ENCODE peak calls at places on chromosomes 1 and 21, in nine cellular contexts. One of them, this sample, is unnamed.

GRCh38 chr21:33380483-33380998 is 22.7 kb upstream of the IFNGR2 start:
- DNase-seq in CD8-positive, alpha-beta memory T cell: peak; percentile 69
- DNase-seq in small intestine: peak; percentile 96
- DNase-seq in thoracic aorta: peak; percentile 93
- DNase-seq in ovary: peak; percentile 80
- DNase-seq in cardiac fibroblast: peak; percentile 97
- DNase-seq in AG09309: peak; percentile 89
- DNase-seq in OCI-LY7: peak; percentile 71
- DNase-seq in suprapubic skin: peak; percentile 93
- DNase-seq in this sample: no peak

GRCh38 chr21:25518491-25518911 is 88.8 kb downstream of the MRPL39 start:
- DNase-seq in CD8-positive, alpha-beta memory T cell: no peak
- DNase-seq in small intestine: no peak
- DNase-seq in thoracic aorta: no peak
- DNase-seq in ovary: no peak
- DNase-seq in cardiac fibroblast: no peak
- DNase-seq in AG09309: no peak
- DNase-seq in OCI-LY7: no peak
- DNase-seq in suprapubic skin: no peak
- DNase-seq in this sample: no peak

GRCh38 chr1:1431845-1432565 is 3.5 kb upstream of the VWA1 start:
- DNase-seq in CD8-positive, alpha-beta memory T cell: no peak
- DNase-seq in small intestine: no peak
- DNase-seq in thoracic aorta: no peak
- DNase-seq in ovary: peak; percentile 63
- DNase-seq in cardiac fibroblast: peak; percentile 54
- DNase-seq in AG09309: no peak
- DNase-seq in OCI-LY7: no peak
- DNase-seq in suprapubic skin: no peak
- DNase-seq in this sample: no peak

GRCh38 chr1:91609571-91609970 is 108.9 kb downstream of the CDC7 start:
- DNase-seq in CD8-positive, alpha-beta memory T cell: no peak
- DNase-seq in small intestine: no peak
- DNase-seq in thoracic aorta: no peak
- DNase-seq in ovary: no peak
- DNase-seq in cardiac fibroblast: peak; percentile 18
- DNase-seq in AG09309: no peak
- DNase-seq in OCI-LY7: no peak
- DNase-seq in suprapubic skin: no peak
- DNase-seq in this sample: no peak

GRCh38 chr1:13543927-13544556 is 30.2 kb upstream of the LRRC38 start:
- DNase-seq in CD8-positive, alpha-beta memory T cell: no peak
- DNase-seq in small intestine: peak; percentile 4
- DNase-seq in thoracic aorta: no peak
- DNase-seq in ovary: peak; percentile 22
- DNase-seq in cardiac fibroblast: peak; percentile 23
- DNase-seq in AG09309: no peak
- DNase-seq in OCI-LY7: no peak
- DNase-seq in suprapubic skin: peak; percentile 79
- DNase-seq in this sample: no peak

GRCh38 chr1:169051171-169051570 is 55.3 kb upstream of the ATP1B1 start:
- DNase-seq in CD8-positive, alpha-beta memory T cell: no peak
- DNase-seq in small intestine: peak; percentile 83
- DNase-seq in thoracic aorta: no peak
- DNase-seq in ovary: no peak
- DNase-seq in cardiac fibroblast: no peak
- DNase-seq in AG09309: no peak
- DNase-seq in OCI-LY7: no peak
- DNase-seq in suprapubic skin: no peak
- DNase-seq in this sample: no peak

GRCh38 chr1:241640867-241641542 is 836 bp upstream of the CHML start:
- DNase-seq in CD8-positive, alpha-beta memory T cell: no peak
- DNase-seq in small intestine: peak; percentile 37
- DNase-seq in thoracic aorta: no peak
- DNase-seq in ovary: no peak
- DNase-seq in cardiac fibroblast: no peak
- DNase-seq in AG09309: no peak
- DNase-seq in OCI-LY7: peak; percentile 10
- DNase-seq in suprapubic skin: no peak
- DNase-seq in this sample: no peak

GRCh38 chr1:159996653-159997052 is 35.1 kb downstream of the PIGM start:
- DNase-seq in CD8-positive, alpha-beta memory T cell: no peak
- DNase-seq in small intestine: no peak
- DNase-seq in thoracic aorta: no peak
- DNase-seq in ovary: no peak
- DNase-seq in cardiac fibroblast: peak; percentile 79
- DNase-seq in AG09309: peak; percentile 74
- DNase-seq in OCI-LY7: no peak
- DNase-seq in suprapubic skin: no peak
- DNase-seq in this sample: no peak

GRCh38 chr1:183522104-183522503 is 49.8 kb downstream of the SMG7 start:
- DNase-seq in CD8-positive, alpha-beta memory T cell: no peak
- DNase-seq in small intestine: no peak
- DNase-seq in thoracic aorta: no peak
- DNase-seq in ovary: no peak
- DNase-seq in cardiac fibroblast: no peak
- DNase-seq in AG09309: no peak
- DNase-seq in OCI-LY7: no peak
- DNase-seq in suprapubic skin: no peak
- DNase-seq in this sample: no peak

GRCh38 chr1:153545067-153546055 is at the start of gene S100A4:
- DNase-seq in CD8-positive, alpha-beta memory T cell: peak; percentile 78
- DNase-seq in small intestine: peak; percentile 98
- DNase-seq in thoracic aorta: peak; percentile 80
- DNase-seq in ovary: peak; percentile 83
- DNase-seq in cardiac fibroblast: peak; percentile 96
- DNase-seq in AG09309: peak; percentile 80
- DNase-seq in OCI-LY7: peak; percentile 73
- DNase-seq in suprapubic skin: peak; percentile 98
- DNase-seq in this sample: peak; percentile 94

GRCh38 chr21:39182484-39183271 is 573 bp downstream of the PSMG1 start:
- DNase-seq in CD8-positive, alpha-beta memory T cell: no peak
- DNase-seq in small intestine: peak; percentile 43
- DNase-seq in thoracic aorta: no peak
- DNase-seq in ovary: peak; percentile 29
- DNase-seq in cardiac fibroblast: peak; percentile 23
- DNase-seq in AG09309: no peak
- DNase-seq in OCI-LY7: no peak
- DNase-seq in suprapubic skin: no peak
- DNase-seq in this sample: no peak

DNA sequence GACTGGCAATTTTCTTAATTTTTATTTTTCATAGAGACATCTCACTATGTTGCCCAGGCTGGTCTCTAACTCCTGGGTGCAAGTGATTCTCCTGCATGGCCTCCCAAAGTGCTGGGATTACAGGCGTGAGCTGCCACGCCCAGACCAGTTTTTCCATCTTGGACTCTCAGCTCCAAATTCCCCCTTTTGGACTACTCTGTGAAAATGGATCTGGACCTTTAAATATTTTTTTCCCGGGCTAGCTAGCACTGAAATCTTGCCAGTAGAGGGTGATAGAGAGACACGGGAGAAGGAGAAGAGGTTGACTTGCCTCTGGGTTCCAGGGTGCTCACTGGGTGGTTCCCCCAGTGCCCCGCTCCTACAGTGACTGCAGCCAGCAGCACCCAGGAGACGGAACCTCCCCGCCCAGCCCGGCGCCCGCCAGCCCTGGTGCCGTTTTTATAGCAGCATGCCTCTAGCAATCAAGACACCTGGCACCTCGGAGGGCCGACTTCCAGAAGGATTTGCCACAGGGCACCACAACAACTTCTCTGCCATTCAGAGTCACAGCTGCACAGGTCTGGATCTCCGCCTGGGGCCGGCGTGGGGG is 34.7 kb upstream of the SCCPDH start:
- DNase-seq in CD8-positive, alpha-beta memory T cell: peak; percentile 33
- DNase-seq in small intestine: peak; percentile 93
- DNase-seq in thoracic aorta: no peak
- DNase-seq in ovary: peak; percentile 39
- DNase-seq in cardiac fibroblast: peak; percentile 77
- DNase-seq in AG09309: peak; percentile 40
- DNase-seq in OCI-LY7: peak; percentile 77
- DNase-seq in suprapubic skin: no peak
- DNase-seq in this sample: peak; percentile 48
- H3K4me3 ChIP-seq in CD8-positive, alpha-beta memory T cell: no peak overlapping the region
- H3K4me3 ChIP-seq in small intestine: peak overlapping the region; percentile 61
- H3K4me3 ChIP-seq in thoracic aorta: peak overlapping the region; percentile 54
- H3K4me3 ChIP-seq in ovary: peak overlapping the region; percentile 29
- H3K4me3 ChIP-seq in cardiac fibroblast: peak overlapping the region; percentile 46
- H3K4me3 ChIP-seq in AG09309: peak overlapping the region; percentile 42
- H3K4me3 ChIP-seq in OCI-LY7: no peak overlapping the region
- H3K4me3 ChIP-seq in suprapubic skin: peak overlapping the region; percentile 33
- H3K4me3 ChIP-seq in this sample: peak overlapping the region; percentile 5

GRCh38 chr21:35624896-35625295 is 435.4 kb downstream of the SETD4 start:
- DNase-seq in CD8-positive, alpha-beta memory T cell: no peak
- DNase-seq in small intestine: no peak
- DNase-seq in thoracic aorta: no peak
- DNase-seq in ovary: no peak
- DNase-seq in cardiac fibroblast: no peak
- DNase-seq in AG09309: no peak
- DNase-seq in OCI-LY7: no peak
- DNase-seq in suprapubic skin: no peak
- DNase-seq in this sample: no peak

GRCh38 chr21:35632711-35633110 is 427.6 kb downstream of the SETD4 start:
- DNase-seq in CD8-positive, alpha-beta memory T cell: no peak
- DNase-seq in small intestine: no peak
- DNase-seq in thoracic aorta: no peak
- DNase-seq in ovary: no peak
- DNase-seq in cardiac fibroblast: no peak
- DNase-seq in AG09309: no peak
- DNase-seq in OCI-LY7: no peak
- DNase-seq in suprapubic skin: no peak
- DNase-seq in this sample: no peak

GRCh38 chr21:35622612-35623011 is 437.7 kb downstream of the SETD4 start:
- DNase-seq in CD8-positive, alpha-beta memory T cell: no peak
- DNase-seq in small intestine: no peak
- DNase-seq in thoracic aorta: no peak
- DNase-seq in ovary: no peak
- DNase-seq in cardiac fibroblast: no peak
- DNase-seq in AG09309: no peak
- DNase-seq in OCI-LY7: no peak
- DNase-seq in suprapubic skin: no peak
- DNase-seq in this sample: no peak

GRCh38 chr21:35627462-35627861 is 432.9 kb downstream of the SETD4 start:
- DNase-seq in CD8-positive, alpha-beta memory T cell: no peak
- DNase-seq in small intestine: no peak
- DNase-seq in thoracic aorta: no peak
- DNase-seq in ovary: no peak
- DNase-seq in cardiac fibroblast: no peak
- DNase-seq in AG09309: no peak
- DNase-seq in OCI-LY7: no peak
- DNase-seq in suprapubic skin: no peak
- DNase-seq in this sample: no peak

DNA sequence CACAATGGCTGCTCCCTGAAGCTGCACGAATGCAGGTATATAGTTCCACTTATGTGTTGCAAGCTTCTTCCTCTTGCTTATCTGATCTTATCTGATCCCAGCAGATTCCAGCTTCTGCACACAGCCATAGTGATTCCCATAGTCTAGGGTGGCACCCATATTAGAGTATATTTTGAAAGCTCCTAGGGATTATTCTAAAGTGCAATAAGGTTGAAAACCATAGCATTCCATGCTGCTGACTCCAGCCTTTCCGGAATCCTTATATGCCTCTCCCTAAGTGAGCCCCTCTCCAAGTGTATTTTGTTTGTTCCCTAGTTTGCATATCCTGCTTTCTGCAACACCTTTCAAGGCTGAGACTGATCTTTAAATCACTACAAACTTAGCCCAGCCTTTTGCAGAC is 432.0 kb downstream of the SETD4 start:
- DNase-seq in CD8-positive, alpha-beta memory T cell: no peak
- DNase-seq in small intestine: no peak
- DNase-seq in thoracic aorta: no peak
- DNase-seq in ovary: no peak
- DNase-seq in cardiac fibroblast: no peak
- DNase-seq in AG09309: no peak
- DNase-seq in OCI-LY7: no peak
- DNase-seq in suprapubic skin: no peak
- DNase-seq in this sample: no peak
- H3K4me3 ChIP-seq in CD8-positive, alpha-beta memory T cell: no peak overlapping the region
- H3K4me3 ChIP-seq in small intestine: no peak overlapping the region
- H3K4me3 ChIP-seq in thoracic aorta: no peak overlapping the region
- H3K4me3 ChIP-seq in ovary: no peak overlapping the region
- H3K4me3 ChIP-seq in cardiac fibroblast: no peak overlapping the region
- H3K4me3 ChIP-seq in AG09309: no peak overlapping the region
- H3K4me3 ChIP-seq in OCI-LY7: no peak overlapping the region
- H3K4me3 ChIP-seq in suprapubic skin: no peak overlapping the region
- H3K4me3 ChIP-seq in this sample: no peak overlapping the region

GRCh38 chr1:64538389-64538788 is 68.5 kb downstream of the CACHD1 start:
- DNase-seq in CD8-positive, alpha-beta memory T cell: no peak
- DNase-seq in small intestine: no peak
- DNase-seq in thoracic aorta: no peak
- DNase-seq in ovary: no peak
- DNase-seq in cardiac fibroblast: no peak
- DNase-seq in AG09309: no peak
- DNase-seq in OCI-LY7: no peak
- DNase-seq in suprapubic skin: no peak
- DNase-seq in this sample: no peak

GRCh38 chr1:64539279-64539678 is 69.3 kb downstream of the CACHD1 start:
- DNase-seq in CD8-positive, alpha-beta memory T cell: no peak
- DNase-seq in small intestine: no peak
- DNase-seq in thoracic aorta: no peak
- DNase-seq in ovary: no peak
- DNase-seq in cardiac fibroblast: no peak
- DNase-seq in AG09309: no peak
- DNase-seq in OCI-LY7: no peak
- DNase-seq in suprapubic skin: no peak
- DNase-seq in this sample: no peak

GRCh38 chr1:64537942-64538341 is 68.0 kb downstream of the CACHD1 start:
- DNase-seq in CD8-positive, alpha-beta memory T cell: no peak
- DNase-seq in small intestine: no peak
- DNase-seq in thoracic aorta: no peak
- DNase-seq in ovary: no peak
- DNase-seq in cardiac fibroblast: no peak
- DNase-seq in AG09309: no peak
- DNase-seq in OCI-LY7: no peak
- DNase-seq in suprapubic skin: no peak
- DNase-seq in this sample: no peak

GRCh38 chr1:64540265-64540791 is 70.4 kb downstream of the CACHD1 start:
- DNase-seq in CD8-positive, alpha-beta memory T cell: no peak
- DNase-seq in small intestine: peak; percentile 40
- DNase-seq in thoracic aorta: no peak
- DNase-seq in ovary: no peak
- DNase-seq in cardiac fibroblast: peak; percentile 67
- DNase-seq in AG09309: peak; percentile 32
- DNase-seq in OCI-LY7: no peak
- DNase-seq in suprapubic skin: no peak
- DNase-seq in this sample: peak; percentile 34

GRCh38 chr1:64539808-64540207 is 69.9 kb downstream of the CACHD1 start:
- DNase-seq in CD8-positive, alpha-beta memory T cell: no peak
- DNase-seq in small intestine: peak; percentile 54
- DNase-seq in thoracic aorta: peak; percentile 45
- DNase-seq in ovary: peak; percentile 78
- DNase-seq in cardiac fibroblast: peak; percentile 88
- DNase-seq in AG09309: no peak
- DNase-seq in OCI-LY7: no peak
- DNase-seq in suprapubic skin: no peak
- DNase-seq in this sample: no peak
- H3K4me3 ChIP-seq in CD8-positive, alpha-beta memory T cell: no peak overlapping the region
- H3K4me3 ChIP-seq in small intestine: no peak overlapping the region
- H3K4me3 ChIP-seq in thoracic aorta: peak overlapping the region; percentile 35
- H3K4me3 ChIP-seq in ovary: peak overlapping the region; percentile 0
- H3K4me3 ChIP-seq in cardiac fibroblast: no peak overlapping the region
- H3K4me3 ChIP-seq in AG09309: peak overlapping the region; percentile 39
- H3K4me3 ChIP-seq in OCI-LY7: no peak overlapping the region
- H3K4me3 ChIP-seq in suprapubic skin: peak overlapping the region; percentile 27
- H3K4me3 ChIP-seq in this sample: no peak overlapping the region

GRCh38 chr1:213979751-213980605 is 7.8 kb upstream of the PROX1 start:
- DNase-seq in CD8-positive, alpha-beta memory T cell: no peak
- DNase-seq in small intestine: no peak
- DNase-seq in thoracic aorta: no peak
- DNase-seq in ovary: no peak
- DNase-seq in cardiac fibroblast: no peak
- DNase-seq in AG09309: no peak
- DNase-seq in OCI-LY7: no peak
- DNase-seq in suprapubic skin: no peak
- DNase-seq in this sample: no peak
- H3K4me3 ChIP-seq in CD8-positive, alpha-beta memory T cell: no peak overlapping the region
- H3K4me3 ChIP-seq in small intestine: no peak overlapping the region
- H3K4me3 ChIP-seq in thoracic aorta: no peak overlapping the region
- H3K4me3 ChIP-seq in ovary: no peak overlapping the region
- H3K4me3 ChIP-seq in cardiac fibroblast: no peak overlapping the region
- H3K4me3 ChIP-seq in AG09309: no peak overlapping the region
- H3K4me3 ChIP-seq in OCI-LY7: no peak overlapping the region
- H3K4me3 ChIP-seq in suprapubic skin: peak overlapping the region; percentile 9
- H3K4me3 ChIP-seq in this sample: no peak overlapping the region